ENCODE peak calls at places on chromosomes 5 and 9, in eight cellular contexts. R is mesenchymal stem cell, E is heart left ventricle, G is Panc1, K is NT2/D1, Y is tibial nerve, C is sigmoid colon, U is adrenal gland. T is an unnamed sample. For H3K36me3, the result is how much of the 10 kb centered on the place peaks cover.

GRCh38 chr5:107631805-107632362 is 38.9 kb downstream of the EFNA5 start:
- DNase-seq in R (no peak), E (no peak), G (no peak), K (no peak), Y (no peak), C (no peak), U (no peak), T (no peak)

GRCh38 chr5:11497651-11498050 is 406.6 kb downstream of the CTNND2 start:
- DNase-seq in R (no peak), E (no peak), G (no peak), K (no peak), Y (no peak), C (no peak), U (no peak), T (no peak)

GRCh38 chr5:93582677-93583524 is at the start of gene NR2F1:
- DNase-seq in R (peak), E (no peak), G (no peak), K (no peak), Y (peak), C (peak), U (peak), T (peak)

GRCh38 chr5:167030500-167031120 is 1260.8 kb upstream of the WWC1 start:
- DNase-seq in R (no peak), E (no peak), G (no peak), K (peak), Y (no peak), C (no peak), U (no peak), T (no peak)

GRCh38 chr5:10695055-10695649 is 65.9 kb downstream of the DAP start:
- DNase-seq in R (peak), E (peak), G (peak), K (peak), Y (peak), C (peak), U (peak), T (peak)

GRCh38 chr5:43729846-43730478 is 127.0 kb downstream of the NNT start:
- DNase-seq in R (peak), E (no peak), G (no peak), K (no peak), Y (no peak), C (no peak), U (no peak), T (peak)

GRCh38 chr5:125301704-125302103 is 555.3 kb upstream of the ZNF608 start:
- DNase-seq in R (no peak), E (no peak), G (no peak), K (no peak), Y (no peak), C (no peak), U (no peak), T (no peak)

GRCh38 chr5:148801682-148802276 is 24.6 kb upstream of the ADRB2 start:
- DNase-seq in R (no peak), E (no peak), G (no peak), K (no peak), Y (no peak), C (no peak), U (no peak), T (no peak)

GRCh38 chr9:36317766-36318165 is 59.5 kb upstream of the GNE start:
- DNase-seq in R (no peak), E (no peak), G (no peak), K (no peak), Y (no peak), C (no peak), U (no peak), T (no peak)

GRCh38 chr9:131627846-131628820 is 82.8 kb downstream of the PRRT1B start:
- DNase-seq in R (peak), E (no peak), G (no peak), K (no peak), Y (no peak), C (no peak), U (peak), T (peak)

GRCh38 chr5:7849531-7850240 is 1.2 kb downstream of the CFAP90 start:
- DNase-seq in R (peak), E (peak), G (no peak), K (peak), Y (no peak), C (no peak), U (peak), T (no peak)

GRCh38 chr5:169458269-169458668 is 125.3 kb upstream of the SPDL1 start:
- DNase-seq in R (no peak), E (no peak), G (no peak), K (peak), Y (no peak), C (no peak), U (no peak), T (no peak)

GRCh38 chr5:143229896-143230675 is 173.4 kb downstream of the NR3C1 start:
- DNase-seq in R (no peak), E (no peak), G (no peak), K (no peak), Y (no peak), C (peak), U (no peak), T (no peak)

GRCh38 chr9:109307380-109308240 is 13.2 kb downstream of the EPB41L4B start:
- DNase-seq in R (no peak), E (no peak), G (no peak), K (no peak), Y (no peak), C (no peak), U (no peak), T (no peak)

GRCh38 chr9:136204838-136205706 is at the start of gene LHX3:
- DNase-seq in R (peak), E (no peak), G (no peak), K (no peak), Y (no peak), C (no peak), U (no peak), T (no peak)

GRCh38 chr5:147643142-147643541 is 133.3 kb upstream of the DPYSL3 start:
- DNase-seq in R (peak), E (no peak), G (no peak), K (no peak), Y (no peak), C (no peak), U (no peak), T (peak)

GRCh38 chr5:74953961-74954720 is 88.0 kb upstream of the FAM169A start:
- DNase-seq in R (peak), E (no peak), G (no peak), K (no peak), Y (no peak), C (no peak), U (no peak), T (peak)

GRCh38 chr5:932151-932627 is 39.5 kb downstream of the TRIP13 start:
- DNase-seq in R (no peak), E (no peak), G (no peak), K (no peak), Y (no peak), C (peak), U (no peak), T (no peak)

GRCh38 chr5:143262393-143263174 is 140.9 kb downstream of the NR3C1 start:
- DNase-seq in R (peak), E (no peak), G (no peak), K (no peak), Y (no peak), C (no peak), U (no peak), T (peak)

GRCh38 chr9:79663878-79664277 is 92.1 kb downstream of the TLE4 start:
- DNase-seq in R (peak), E (no peak), G (no peak), K (no peak), Y (no peak), C (no peak), U (no peak), T (no peak)

GRCh38 chr5:61625682-61626620 is 293.9 kb downstream of the ZSWIM6 start:
- DNase-seq in R (peak), E (peak), G (no peak), K (no peak), Y (peak), C (peak), U (peak), T (peak)

GRCh38 chr9:90009447-90009846 is 404.6 kb downstream of the GADD45G start:
- DNase-seq in R (no peak), E (peak), G (no peak), K (no peak), Y (no peak), C (no peak), U (no peak), T (no peak)

GRCh38 chr5:27403248-27403882 is 365.0 kb upstream of the CDH9 start:
- DNase-seq in R (peak), E (no peak), G (peak), K (no peak), Y (no peak), C (no peak), U (no peak), T (peak)
- H3K4me3 ChIP-seq in R (no peak), E (no peak), G (peak), K (no peak), Y (no peak), C (no peak), U (no peak), T (no peak)

GRCh38 chr9:33318225-33318624 is 27.9 kb downstream of the NFX1 start:
- DNase-seq in R (no peak), E (no peak), G (no peak), K (no peak), Y (no peak), C (no peak), U (no peak), T (no peak)
- H3K36me3 ChIP-seq in R (half or more), E (half or more), G (under half), K (half or more), Y (half or more), C (under half), U (under half), T (under half)

DNA sequence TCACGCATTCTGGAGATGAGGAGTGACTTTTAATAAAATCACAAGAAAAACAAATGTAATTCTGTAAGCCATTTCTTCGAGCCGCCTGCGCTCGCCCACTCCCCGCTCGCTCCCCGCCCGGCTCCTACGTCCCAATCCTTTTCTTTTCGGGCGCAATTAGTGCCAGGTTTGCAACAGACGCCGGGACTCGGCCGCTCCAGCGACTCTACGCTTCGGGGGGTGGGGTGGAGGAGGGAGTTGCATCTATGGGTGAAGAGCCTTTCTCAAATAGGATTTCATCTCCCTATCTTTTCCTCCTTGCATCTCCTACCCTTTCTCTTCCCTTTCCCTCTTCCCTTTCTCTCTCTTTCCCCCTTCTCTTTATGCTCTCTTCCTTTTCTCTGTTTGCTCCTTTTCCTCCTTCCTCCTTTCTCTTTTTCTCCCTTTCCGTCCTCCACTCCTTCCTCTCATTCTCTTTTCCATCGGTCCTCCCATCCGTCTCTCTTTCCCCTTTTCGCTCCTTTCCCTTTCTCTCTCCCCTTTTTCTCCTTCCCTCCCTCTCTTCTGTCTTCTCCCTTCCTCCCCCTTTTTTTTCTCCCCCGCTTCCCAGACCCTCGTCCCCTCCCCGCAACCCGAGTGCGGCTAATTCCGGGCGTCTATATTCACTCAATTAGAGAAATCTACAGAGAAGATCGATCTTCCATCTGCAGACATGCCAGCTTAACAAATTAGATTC is 6.1 kb upstream of the OTP start:
- DNase-seq in R (peak), E (no peak), G (no peak), K (no peak), Y (no peak), C (no peak), U (no peak), T (no peak)
- H3K4me3 ChIP-seq in R (no peak), E (no peak), G (peak), K (no peak), Y (peak), C (no peak), U (no peak), T (no peak)

GRCh38 chr5:17232405-17232804 is 15.0 kb downstream of the BASP1 start:
- DNase-seq in R (no peak), E (no peak), G (no peak), K (no peak), Y (no peak), C (no peak), U (no peak), T (no peak)

GRCh38 chr5:17234384-17234783 is 17.0 kb downstream of the BASP1 start:
- DNase-seq in R (peak), E (no peak), G (no peak), K (no peak), Y (no peak), C (no peak), U (no peak), T (no peak)

GRCh38 chr5:17230808-17231525 is 13.5 kb downstream of the BASP1 start:
- DNase-seq in R (no peak), E (no peak), G (no peak), K (no peak), Y (no peak), C (no peak), U (no peak), T (no peak)

GRCh38 chr5:17235736-17236330 is 18.4 kb downstream of the BASP1 start:
- DNase-seq in R (peak), E (no peak), G (no peak), K (no peak), Y (no peak), C (no peak), U (no peak), T (peak)

GRCh38 chr5:17233488-17233887 is 16.1 kb downstream of the BASP1 start:
- DNase-seq in R (no peak), E (no peak), G (no peak), K (no peak), Y (no peak), C (no peak), U (no peak), T (peak)
- H3K36me3 ChIP-seq in R (half or more), E (under half), G (under half), K (half or more), Y (under half), C (under half), U (under half), T (under half)

DNA sequence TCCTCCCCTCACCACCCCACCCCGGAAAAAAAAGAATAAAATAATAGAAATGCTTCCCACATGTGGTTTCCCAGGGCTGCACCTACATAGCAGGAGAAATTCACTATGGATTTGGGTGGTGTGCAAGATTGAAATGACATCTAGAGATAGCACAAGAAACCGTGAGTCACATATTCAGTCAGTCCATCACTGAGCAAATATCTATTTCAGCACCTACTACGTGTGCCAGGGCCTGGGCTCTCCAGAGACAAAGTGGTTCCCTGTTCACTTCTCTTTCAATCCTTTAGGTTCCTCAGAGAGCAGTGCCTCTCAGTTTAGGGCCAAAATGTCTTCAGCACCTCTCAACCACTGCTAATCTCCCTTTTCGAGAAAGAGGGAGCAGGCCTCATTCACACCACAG is 45.0 kb upstream of the TTC1 start:
- DNase-seq in R (no peak), E (no peak), G (no peak), K (no peak), Y (no peak), C (no peak), U (no peak), T (no peak)
- H3K4me3 ChIP-seq in R (no peak), E (no peak), G (no peak), K (no peak), Y (no peak), C (no peak), U (no peak), T (no peak)